ENCODE peak calls at places on chromosome 14, in eight cellular contexts. One of them, this sample, is unnamed.

GRCh38 chr14:79584679-79585078 is 626.6 kb downstream of the DIO2 start:
- DNase-seq in A549: peak
- DNase-seq in left ventricle myocardium inferior: no peak
- DNase-seq in astrocyte: peak
- DNase-seq in lung: no peak
- DNase-seq in PC-3: peak
- DNase-seq in bronchial epithelial cell: peak
- DNase-seq in prostate gland: no peak
- DNase-seq in this sample: peak

GRCh38 chr14:93537962-93538361 is 107.2 kb downstream of the UNC79 start:
- DNase-seq in A549: no peak
- DNase-seq in left ventricle myocardium inferior: no peak
- DNase-seq in astrocyte: no peak
- DNase-seq in lung: no peak
- DNase-seq in PC-3: no peak
- DNase-seq in bronchial epithelial cell: no peak
- DNase-seq in prostate gland: no peak
- DNase-seq in this sample: no peak

GRCh38 chr14:49863483-49864262 is 11.1 kb upstream of the NEMF start:
- DNase-seq in A549: no peak
- DNase-seq in left ventricle myocardium inferior: no peak
- DNase-seq in astrocyte: no peak
- DNase-seq in lung: no peak
- DNase-seq in PC-3: no peak
- DNase-seq in bronchial epithelial cell: no peak
- DNase-seq in prostate gland: no peak
- DNase-seq in this sample: no peak

GRCh38 chr14:28774764-28775738 is 8.5 kb downstream of the FOXG1 start:
- DNase-seq in A549: no peak
- DNase-seq in left ventricle myocardium inferior: no peak
- DNase-seq in astrocyte: no peak
- DNase-seq in lung: no peak
- DNase-seq in PC-3: no peak
- DNase-seq in bronchial epithelial cell: no peak
- DNase-seq in prostate gland: no peak
- DNase-seq in this sample: no peak

GRCh38 chr14:51544901-51545300 is 106.8 kb upstream of the FRMD6 start:
- DNase-seq in A549: no peak
- DNase-seq in left ventricle myocardium inferior: no peak
- DNase-seq in astrocyte: no peak
- DNase-seq in lung: no peak
- DNase-seq in PC-3: no peak
- DNase-seq in bronchial epithelial cell: peak
- DNase-seq in prostate gland: no peak
- DNase-seq in this sample: no peak

GRCh38 chr14:58149196-58149595 is 2.8 kb downstream of the ARMH4 start:
- DNase-seq in A549: no peak
- DNase-seq in left ventricle myocardium inferior: no peak
- DNase-seq in astrocyte: no peak
- DNase-seq in lung: no peak
- DNase-seq in PC-3: no peak
- DNase-seq in bronchial epithelial cell: no peak
- DNase-seq in prostate gland: no peak
- DNase-seq in this sample: no peak

GRCh38 chr14:20501346-20501745 is 4.0 kb upstream of the RNASE10 start:
- DNase-seq in A549: peak
- DNase-seq in left ventricle myocardium inferior: no peak
- DNase-seq in astrocyte: peak
- DNase-seq in lung: no peak
- DNase-seq in PC-3: peak
- DNase-seq in bronchial epithelial cell: peak
- DNase-seq in prostate gland: no peak
- DNase-seq in this sample: peak

GRCh38 chr14:20683896-20684661 is at the start of gene RNASE4:
- DNase-seq in A549: peak
- DNase-seq in left ventricle myocardium inferior: peak
- DNase-seq in astrocyte: peak
- DNase-seq in lung: peak
- DNase-seq in PC-3: peak
- DNase-seq in bronchial epithelial cell: peak
- DNase-seq in prostate gland: peak
- DNase-seq in this sample: peak

GRCh38 chr14:92724516-92725340 is 23.7 kb downstream of the LGMN start:
- DNase-seq in A549: peak
- DNase-seq in left ventricle myocardium inferior: peak
- DNase-seq in astrocyte: no peak
- DNase-seq in lung: peak
- DNase-seq in PC-3: no peak
- DNase-seq in bronchial epithelial cell: peak
- DNase-seq in prostate gland: peak
- DNase-seq in this sample: no peak

GRCh38 chr14:35287481-35288013 is 4.6 kb upstream of the PSMA6 start:
- DNase-seq in A549: no peak
- DNase-seq in left ventricle myocardium inferior: no peak
- DNase-seq in astrocyte: peak
- DNase-seq in lung: no peak
- DNase-seq in PC-3: no peak
- DNase-seq in bronchial epithelial cell: peak
- DNase-seq in prostate gland: no peak
- DNase-seq in this sample: no peak

GRCh38 chr14:89586258-89587127 is 169.5 kb upstream of the FOXN3 start:
- DNase-seq in A549: no peak
- DNase-seq in left ventricle myocardium inferior: no peak
- DNase-seq in astrocyte: no peak
- DNase-seq in lung: no peak
- DNase-seq in PC-3: no peak
- DNase-seq in bronchial epithelial cell: no peak
- DNase-seq in prostate gland: no peak
- DNase-seq in this sample: no peak

GRCh38 chr14:103710771-103711392 is 4.4 kb downstream of the XRCC3 start:
- DNase-seq in A549: no peak
- DNase-seq in left ventricle myocardium inferior: no peak
- DNase-seq in astrocyte: no peak
- DNase-seq in lung: no peak
- DNase-seq in PC-3: peak
- DNase-seq in bronchial epithelial cell: no peak
- DNase-seq in prostate gland: peak
- DNase-seq in this sample: no peak

GRCh38 chr14:55074662-55075061 is 23.2 kb downstream of the MAPK1IP1L start:
- DNase-seq in A549: no peak
- DNase-seq in left ventricle myocardium inferior: no peak
- DNase-seq in astrocyte: peak
- DNase-seq in lung: no peak
- DNase-seq in PC-3: no peak
- DNase-seq in bronchial epithelial cell: no peak
- DNase-seq in prostate gland: no peak
- DNase-seq in this sample: peak

GRCh38 chr14:45249847-45250575 is 3.0 kb downstream of the MIS18BP1 start:
- DNase-seq in A549: no peak
- DNase-seq in left ventricle myocardium inferior: no peak
- DNase-seq in astrocyte: peak
- DNase-seq in lung: no peak
- DNase-seq in PC-3: peak
- DNase-seq in bronchial epithelial cell: no peak
- DNase-seq in prostate gland: no peak
- DNase-seq in this sample: peak

GRCh38 chr14:104792945-104793702 is 2.4 kb downstream of the AKT1 start:
- DNase-seq in A549: no peak
- DNase-seq in left ventricle myocardium inferior: no peak
- DNase-seq in astrocyte: no peak
- DNase-seq in lung: no peak
- DNase-seq in PC-3: no peak
- DNase-seq in bronchial epithelial cell: no peak
- DNase-seq in prostate gland: no peak
- DNase-seq in this sample: no peak
- TF ChIP-seq CTCF in A549: no peak
- TF ChIP-seq CTCF in left ventricle myocardium inferior: no peak
- TF ChIP-seq CTCF in astrocyte: no peak
- TF ChIP-seq CTCF in lung: no peak
- TF ChIP-seq CTCF in PC-3: peak
- TF ChIP-seq CTCF in bronchial epithelial cell: no peak
- TF ChIP-seq CTCF in prostate gland: no peak
- TF ChIP-seq CTCF in this sample: peak

DNA sequence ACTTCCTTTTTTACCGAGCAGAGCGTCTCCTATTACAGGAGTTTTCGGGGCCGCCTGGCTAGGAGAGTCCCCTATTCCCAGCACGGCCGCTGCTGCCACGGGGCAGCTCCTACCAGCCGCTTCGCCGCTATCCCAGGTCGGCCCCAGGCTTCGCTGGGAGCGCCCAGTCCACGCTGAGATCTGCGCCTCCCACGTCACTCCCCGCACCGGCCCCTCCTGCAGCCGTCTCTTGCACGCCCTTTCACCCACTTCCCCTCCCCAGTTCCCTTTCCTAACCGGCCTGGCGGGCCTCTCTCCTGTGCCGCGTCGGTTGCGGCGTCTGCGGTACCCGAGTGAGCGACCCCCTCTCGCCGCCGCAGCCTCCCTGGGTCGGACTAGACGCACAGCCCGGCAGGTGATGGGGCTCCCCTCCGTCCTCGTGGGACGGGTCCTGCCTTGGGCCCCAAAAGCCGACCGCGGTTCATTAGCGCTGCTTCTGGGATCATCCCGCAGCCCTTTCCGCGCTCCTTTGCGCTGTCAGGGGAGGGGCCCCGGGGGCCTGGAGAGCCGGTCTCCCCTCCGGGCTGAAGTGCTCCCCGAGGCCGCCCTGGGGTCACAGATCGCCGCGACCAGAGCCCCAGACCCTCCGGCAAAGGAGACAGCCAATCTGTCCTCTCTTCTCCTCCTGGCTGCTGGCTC is 1318.4 kb downstream of the TMEM121 start:
- DNase-seq in A549: peak
- DNase-seq in left ventricle myocardium inferior: peak
- DNase-seq in astrocyte: no peak
- DNase-seq in lung: peak
- DNase-seq in PC-3: peak
- DNase-seq in bronchial epithelial cell: no peak
- DNase-seq in prostate gland: peak
- DNase-seq in this sample: no peak
- H3K4me3 ChIP-seq in A549: peak
- H3K4me3 ChIP-seq in left ventricle myocardium inferior: peak
- H3K4me3 ChIP-seq in astrocyte: no peak
- H3K4me3 ChIP-seq in lung: peak
- H3K4me3 ChIP-seq in PC-3: peak
- H3K4me3 ChIP-seq in bronchial epithelial cell: peak
- H3K4me3 ChIP-seq in prostate gland: peak
- H3K4me3 ChIP-seq in this sample: no peak

GRCh38 chr14:81991998-81992397 is 458.3 kb upstream of the SEL1L start:
- DNase-seq in A549: no peak
- DNase-seq in left ventricle myocardium inferior: no peak
- DNase-seq in astrocyte: no peak
- DNase-seq in lung: no peak
- DNase-seq in PC-3: peak
- DNase-seq in bronchial epithelial cell: peak
- DNase-seq in prostate gland: no peak
- DNase-seq in this sample: no peak
- TF ChIP-seq CTCF in A549: no peak
- TF ChIP-seq CTCF in left ventricle myocardium inferior: peak
- TF ChIP-seq CTCF in astrocyte: no peak
- TF ChIP-seq CTCF in lung: no peak
- TF ChIP-seq CTCF in PC-3: peak
- TF ChIP-seq CTCF in bronchial epithelial cell: peak
- TF ChIP-seq CTCF in prostate gland: no peak
- TF ChIP-seq CTCF in this sample: peak

GRCh38 chr14:95256776-95257060 is 63.0 kb downstream of the CLMN start:
- DNase-seq in A549: no peak
- DNase-seq in left ventricle myocardium inferior: no peak
- DNase-seq in astrocyte: no peak
- DNase-seq in lung: no peak
- DNase-seq in PC-3: no peak
- DNase-seq in bronchial epithelial cell: no peak
- DNase-seq in prostate gland: no peak
- DNase-seq in this sample: no peak

GRCh38 chr14:95254356-95254755 is 65.4 kb downstream of the CLMN start:
- DNase-seq in A549: no peak
- DNase-seq in left ventricle myocardium inferior: no peak
- DNase-seq in astrocyte: no peak
- DNase-seq in lung: no peak
- DNase-seq in PC-3: no peak
- DNase-seq in bronchial epithelial cell: no peak
- DNase-seq in prostate gland: no peak
- DNase-seq in this sample: peak

GRCh38 chr14:95256011-95256775 is 63.5 kb downstream of the CLMN start:
- DNase-seq in A549: no peak
- DNase-seq in left ventricle myocardium inferior: no peak
- DNase-seq in astrocyte: no peak
- DNase-seq in lung: no peak
- DNase-seq in PC-3: no peak
- DNase-seq in bronchial epithelial cell: peak
- DNase-seq in prostate gland: no peak
- DNase-seq in this sample: no peak

GRCh38 chr14:95255487-95255886 is 64.2 kb downstream of the CLMN start:
- DNase-seq in A549: peak
- DNase-seq in left ventricle myocardium inferior: no peak
- DNase-seq in astrocyte: peak
- DNase-seq in lung: peak
- DNase-seq in PC-3: no peak
- DNase-seq in bronchial epithelial cell: peak
- DNase-seq in prostate gland: peak
- DNase-seq in this sample: peak

DNA sequence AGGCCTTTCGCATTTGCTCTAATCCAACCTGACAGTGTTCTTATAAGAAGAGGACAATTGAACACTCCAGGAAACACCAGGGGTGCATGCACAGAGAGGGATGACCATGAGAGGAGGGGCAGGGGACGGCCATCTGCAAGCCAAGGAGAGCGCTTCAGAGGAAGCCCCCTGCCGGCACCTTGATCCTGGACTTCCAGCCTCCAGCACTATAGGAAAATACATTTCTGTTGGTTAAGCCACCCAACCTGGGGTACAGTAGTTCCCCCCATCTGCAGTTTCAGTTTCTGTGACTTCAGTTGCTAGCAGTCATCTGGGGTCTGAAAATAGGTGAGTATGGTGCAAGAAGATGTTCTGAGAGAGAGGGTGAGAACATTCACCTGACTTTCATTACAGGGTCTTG is 64.7 kb downstream of the CLMN start:
- DNase-seq in A549: no peak
- DNase-seq in left ventricle myocardium inferior: no peak
- DNase-seq in astrocyte: no peak
- DNase-seq in lung: no peak
- DNase-seq in PC-3: no peak
- DNase-seq in bronchial epithelial cell: no peak
- DNase-seq in prostate gland: no peak
- DNase-seq in this sample: no peak
- H3K4me3 ChIP-seq in A549: no peak
- H3K4me3 ChIP-seq in left ventricle myocardium inferior: no peak
- H3K4me3 ChIP-seq in astrocyte: no peak
- H3K4me3 ChIP-seq in lung: no peak
- H3K4me3 ChIP-seq in PC-3: no peak
- H3K4me3 ChIP-seq in bronchial epithelial cell: no peak
- H3K4me3 ChIP-seq in prostate gland: no peak
- H3K4me3 ChIP-seq in this sample: no peak

DNA sequence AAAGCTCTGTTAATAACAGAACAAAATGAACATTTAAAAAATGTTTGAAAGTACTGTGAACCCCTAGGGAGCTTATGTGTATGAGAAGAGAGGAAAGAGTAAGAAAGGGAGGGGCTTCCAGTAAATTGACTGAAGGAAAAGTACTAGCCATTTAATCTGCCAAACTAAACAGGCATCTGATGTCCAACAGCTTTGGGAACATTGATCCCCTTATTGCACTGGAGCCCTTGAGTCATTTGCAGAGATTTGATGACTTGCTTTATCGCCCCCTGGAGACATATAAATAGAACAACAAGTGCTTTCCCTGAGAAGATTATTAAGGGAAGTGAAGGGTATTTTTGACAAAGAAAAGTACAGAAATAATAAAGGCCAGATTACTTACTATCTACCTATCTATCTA is 319.3 kb upstream of the NOVA1 start:
- DNase-seq in A549: peak
- DNase-seq in left ventricle myocardium inferior: no peak
- DNase-seq in astrocyte: peak
- DNase-seq in lung: no peak
- DNase-seq in PC-3: peak
- DNase-seq in bronchial epithelial cell: peak
- DNase-seq in prostate gland: no peak
- DNase-seq in this sample: peak
- TF ChIP-seq CTCF in A549: peak
- TF ChIP-seq CTCF in left ventricle myocardium inferior: peak
- TF ChIP-seq CTCF in astrocyte: peak
- TF ChIP-seq CTCF in lung: no peak
- TF ChIP-seq CTCF in PC-3: peak
- TF ChIP-seq CTCF in bronchial epithelial cell: peak
- TF ChIP-seq CTCF in prostate gland: no peak
- TF ChIP-seq CTCF in this sample: peak